ENCODE peak calls at places on chromosome 1, in four cellular contexts. O, P, F and W are unnamed samples.

GRCh38 chr1:232562855-232563510 is 67.0 kb downstream of the SIPA1L2 start:
- DNase-seq in O (no peak), P (no peak), F (peak; percentile 40), W (no peak)

GRCh38 chr1:19773485-19773884 is 26.2 kb downstream of the TMCO4 start:
- DNase-seq in O (no peak), P (no peak), F (no peak), W (no peak)

GRCh38 chr1:198548890-198549289 is 8.4 kb upstream of the ATP6V1G3 start:
- DNase-seq in O (no peak), P (no peak), F (no peak), W (no peak)

GRCh38 chr1:3584915-3585314 is 26.4 kb downstream of the MEGF6 start:
- DNase-seq in O (no peak), P (no peak), F (no peak), W (no peak)

GRCh38 chr1:209675567-209676154 is 449 bp downstream of the G0S2 start:
- DNase-seq in O (peak; percentile 47), P (peak; percentile 18), F (no peak), W (peak; percentile 43)

GRCh38 chr1:23797478-23798448 is 2.8 kb downstream of the GALE start:
- DNase-seq in O (no peak), P (no peak), F (no peak), W (no peak)

GRCh38 chr1:200409203-200409760 is 554 bp downstream of the ZNF281 start:
- DNase-seq in O (peak; percentile 56), P (no peak), F (peak; percentile 28), W (no peak)

GRCh38 chr1:201556841-201557571 is 18.1 kb downstream of the NAV1 start:
- DNase-seq in O (peak; percentile 54), P (no peak), F (no peak), W (peak; percentile 46)

GRCh38 chr1:15070145-15070748 is 83.3 kb upstream of the TMEM51 start:
- DNase-seq in O (peak; percentile 32), P (no peak), F (no peak), W (no peak)

GRCh38 chr1:222711319-222712252 is 705 bp downstream of the AIDA start:
- DNase-seq in O (peak; percentile 88), P (peak; percentile 36), F (peak; percentile 74), W (peak; percentile 66)

GRCh38 chr1:162847839-162848453 is 13.0 kb downstream of the CCDC190 start:
- DNase-seq in O (peak; percentile 70), P (peak; percentile 79), F (peak; percentile 91), W (peak; percentile 86)

GRCh38 chr1:22418852-22419480 is 32.7 kb upstream of the ZBTB40 start:
- DNase-seq in O (peak; percentile 78), P (no peak), F (peak; percentile 70), W (no peak)

GRCh38 chr1:181397841-181398240 is 85.5 kb upstream of the CACNA1E start:
- DNase-seq in O (no peak), P (no peak), F (peak; percentile 84), W (no peak)

GRCh38 chr1:185459141-185459540 is 142.1 kb upstream of the IVNS1ABP start:
- DNase-seq in O (no peak), P (no peak), F (no peak), W (no peak)

GRCh38 chr1:85818371-85818770 is 110.1 kb upstream of the ZNHIT6 start:
- DNase-seq in O (peak; percentile 62), P (no peak), F (no peak), W (peak; percentile 47)

DNA sequence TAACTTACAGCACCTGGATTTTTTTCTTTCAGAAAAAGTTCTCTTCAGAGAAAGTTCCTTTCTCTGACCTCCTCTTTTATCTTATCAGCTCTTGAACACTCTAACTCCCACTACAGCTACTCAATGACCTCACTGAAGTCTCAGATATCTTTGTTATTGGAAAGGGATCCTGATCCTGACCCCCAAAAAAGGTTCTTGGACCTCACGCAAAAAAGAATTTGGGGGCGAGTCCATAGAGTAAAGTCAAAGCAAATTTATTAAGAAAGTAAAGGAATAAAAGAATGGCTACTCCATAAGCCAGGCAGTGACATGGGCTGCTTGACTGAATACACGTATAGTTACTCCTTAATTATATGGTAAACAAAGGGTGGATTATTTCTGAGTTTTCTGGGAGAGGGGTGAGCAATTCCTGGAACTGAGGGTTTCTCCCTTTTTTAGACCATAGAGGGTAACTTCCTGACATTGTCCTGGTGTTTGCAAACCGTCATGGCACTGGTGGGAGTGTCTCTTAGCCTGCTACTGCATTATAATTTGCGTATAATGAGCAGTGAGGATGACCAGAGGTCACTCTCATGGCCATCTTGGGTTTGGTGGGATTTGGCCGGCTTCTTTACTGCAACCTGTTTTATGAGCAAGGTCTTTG is 44.2 kb downstream of the WDR64 start:
- DNase-seq in O (no peak), P (no peak), F (no peak), W (no peak)
- H3K9ac ChIP-seq in O (no peak overlapping the region), P (no peak overlapping the region), F (no peak overlapping the region), W (no peak overlapping the region)

GRCh38 chr1:170402451-170403311 is 129.3 kb upstream of the GORAB start:
- DNase-seq in O (peak; percentile 90), P (no peak), F (no peak), W (peak; percentile 16)
- H3K9ac ChIP-seq in O (peak overlapping the region; percentile 56), P (no peak overlapping the region), F (no peak overlapping the region), W (no peak overlapping the region)

DNA sequence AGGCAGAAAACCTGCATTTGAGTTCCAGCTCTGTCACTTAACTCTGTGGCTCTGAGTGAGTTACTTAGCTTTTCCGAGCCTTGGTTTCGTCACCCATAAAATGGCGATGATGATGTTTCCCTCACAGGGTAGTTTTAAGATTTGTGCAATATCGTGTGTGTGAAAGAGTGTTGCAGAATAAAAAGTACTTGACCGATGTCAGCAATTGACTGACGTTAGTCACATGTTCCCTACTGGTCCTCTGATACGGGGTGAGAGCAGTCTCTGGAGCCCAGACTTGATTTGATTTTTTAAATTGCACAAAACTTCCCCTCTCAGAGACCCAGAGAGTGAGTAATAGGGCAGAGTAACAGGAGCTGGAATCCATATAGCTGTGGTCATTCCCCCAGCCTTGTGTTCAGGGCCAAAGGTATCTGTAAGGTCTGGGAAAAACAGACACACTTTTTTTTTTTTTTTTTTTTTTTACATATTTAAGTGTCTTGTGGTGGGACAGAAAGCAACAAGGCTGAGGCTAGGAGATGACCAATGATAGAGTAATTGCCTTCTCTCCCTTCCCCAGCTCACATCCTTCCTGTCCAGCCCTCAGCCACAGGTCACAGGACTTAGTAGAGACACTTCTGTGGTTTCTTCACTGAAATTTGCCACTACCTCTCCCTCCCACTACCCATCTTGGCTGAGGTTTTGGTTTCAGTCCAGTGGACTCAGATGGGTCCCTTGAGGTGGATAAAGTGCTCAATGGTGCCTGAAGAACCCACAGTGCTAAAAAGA is 2.0 kb downstream of the FCER1G start:
- DNase-seq in O (peak; percentile 87), P (no peak), F (peak; percentile 92), W (peak; percentile 80)
- H3K9ac ChIP-seq in O (peak overlapping the region; percentile 85), P (no peak overlapping the region), F (peak overlapping the region; percentile 26), W (peak overlapping the region; percentile 61)

GRCh38 chr1:119675349-119676343 is 27.6 kb upstream of the ZNF697 start:
- DNase-seq in O (peak; percentile 85), P (peak; percentile 95), F (peak; percentile 68), W (peak; percentile 92)
- H3K9ac ChIP-seq in O (peak overlapping the region; percentile 64), P (no peak overlapping the region), F (no peak overlapping the region), W (peak overlapping the region; percentile 51)